ENCODE peak calls at places on chromosomes 6 and 20, in four cellular contexts. One of them, this sample, is unnamed.
A peak's percentile ranks its signal among the peaks of the same experiment; 100 is the strongest.

GRCh38 chr20:25021336-25021735 is 28.8 kb upstream of the APMAP start:
- DNase-seq in H9: no peak
- DNase-seq in IMR-90: no peak
- DNase-seq in neuronal stem cell: no peak
- DNase-seq in this sample: no peak

GRCh38 chr6:153117986-153118886 is 12.8 kb downstream of the RGS17 start:
- DNase-seq in H9: no peak
- DNase-seq in IMR-90: peak; percentile 83
- DNase-seq in neuronal stem cell: no peak
- DNase-seq in this sample: peak; percentile 75

GRCh38 chr6:39790772-39791171 is 1.4 kb upstream of the DAAM2 start:
- DNase-seq in H9: no peak
- DNase-seq in IMR-90: peak; percentile 68
- DNase-seq in neuronal stem cell: no peak
- DNase-seq in this sample: peak; percentile 79

GRCh38 chr6:117536317-117536716 is 53.8 kb downstream of the DCBLD1 start:
- DNase-seq in H9: no peak
- DNase-seq in IMR-90: peak; percentile 66
- DNase-seq in neuronal stem cell: no peak
- DNase-seq in this sample: peak; percentile 54

GRCh38 chr20:24681634-24682495 is 212.4 kb downstream of the SYNDIG1 start:
- DNase-seq in H9: no peak
- DNase-seq in IMR-90: no peak
- DNase-seq in neuronal stem cell: no peak
- DNase-seq in this sample: no peak

GRCh38 chr6:45663181-45664180 is 285.7 kb upstream of the SUPT3H start:
- DNase-seq in H9: peak; percentile 66
- DNase-seq in IMR-90: no peak
- DNase-seq in neuronal stem cell: peak; percentile 36
- DNase-seq in this sample: peak; percentile 43

GRCh38 chr6:5814116-5814515 is 192.6 kb downstream of the NRN1 start:
- DNase-seq in H9: no peak
- DNase-seq in IMR-90: no peak
- DNase-seq in neuronal stem cell: no peak
- DNase-seq in this sample: no peak

GRCh38 chr6:158567871-158568401 is 8.0 kb downstream of the TMEM181 start:
- DNase-seq in H9: no peak
- DNase-seq in IMR-90: no peak
- DNase-seq in neuronal stem cell: no peak
- DNase-seq in this sample: no peak

GRCh38 chr6:16522937-16523336 is 238.3 kb downstream of the ATXN1 start:
- DNase-seq in H9: no peak
- DNase-seq in IMR-90: no peak
- DNase-seq in neuronal stem cell: no peak
- DNase-seq in this sample: no peak

GRCh38 chr20:9829835-9830234 is 9.0 kb downstream of the PAK5 start:
- DNase-seq in H9: peak; percentile 44
- DNase-seq in IMR-90: no peak
- DNase-seq in neuronal stem cell: peak; percentile 5
- DNase-seq in this sample: no peak

GRCh38 chr20:32203556-32204484 is 3.7 kb downstream of the PLAGL2 start:
- DNase-seq in H9: no peak
- DNase-seq in IMR-90: no peak
- DNase-seq in neuronal stem cell: no peak
- DNase-seq in this sample: no peak

GRCh38 chr20:35404614-35405259 is 7.0 kb downstream of the UQCC1 start:
- DNase-seq in H9: no peak
- DNase-seq in IMR-90: no peak
- DNase-seq in neuronal stem cell: no peak
- DNase-seq in this sample: no peak

GRCh38 chr6:75128881-75129570 is 76.8 kb downstream of the COL12A1 start:
- DNase-seq in H9: no peak
- DNase-seq in IMR-90: no peak
- DNase-seq in neuronal stem cell: no peak
- DNase-seq in this sample: no peak

GRCh38 chr20:54766483-54766882 is 291.1 kb downstream of the DOK5 start:
- DNase-seq in H9: no peak
- DNase-seq in IMR-90: no peak
- DNase-seq in neuronal stem cell: no peak
- DNase-seq in this sample: no peak

GRCh38 chr6:56714982-56715456 is 72.3 kb upstream of the DST start:
- DNase-seq in H9: no peak
- DNase-seq in IMR-90: peak; percentile 92
- DNase-seq in neuronal stem cell: no peak
- DNase-seq in this sample: peak; percentile 89

GRCh38 chr20:3172933-3173581 is at the start of gene LZTS3:
- DNase-seq in H9: peak; percentile 86
- DNase-seq in IMR-90: peak; percentile 39
- DNase-seq in neuronal stem cell: peak; percentile 87
- DNase-seq in this sample: peak; percentile 74

GRCh38 chr6:12608016-12608860 is 108.3 kb upstream of the PHACTR1 start:
- DNase-seq in H9: no peak
- DNase-seq in IMR-90: peak; percentile 40
- DNase-seq in neuronal stem cell: no peak
- DNase-seq in this sample: peak; percentile 40

GRCh38 chr6:143743256-143744166 is 65.7 kb downstream of the PHACTR2 start:
- DNase-seq in H9: no peak
- DNase-seq in IMR-90: peak; percentile 45
- DNase-seq in neuronal stem cell: no peak
- DNase-seq in this sample: peak; percentile 20

GRCh38 chr20:36927704-36928103 is 23.8 kb downstream of the SAMHD1 start:
- DNase-seq in H9: no peak
- DNase-seq in IMR-90: no peak
- DNase-seq in neuronal stem cell: no peak
- DNase-seq in this sample: no peak

GRCh38 chr6:52994031-52994788 is 874 bp downstream of the GSTA4 start:
- DNase-seq in H9: no peak
- DNase-seq in IMR-90: peak; percentile 51
- DNase-seq in neuronal stem cell: peak; percentile 24
- DNase-seq in this sample: peak; percentile 57

GRCh38 chr20:14919473-14920157 is 582.2 kb upstream of the FLRT3 start:
- DNase-seq in H9: peak; percentile 89
- DNase-seq in IMR-90: no peak
- DNase-seq in neuronal stem cell: no peak
- DNase-seq in this sample: peak; percentile 1

GRCh38 chr6:122151066-122151465 is 248.4 kb upstream of the HSF2 start:
- DNase-seq in H9: no peak
- DNase-seq in IMR-90: no peak
- DNase-seq in neuronal stem cell: no peak
- DNase-seq in this sample: no peak

GRCh38 chr6:138441965-138442364 is 37.9 kb downstream of the HEBP2 start:
- DNase-seq in H9: no peak
- DNase-seq in IMR-90: no peak
- DNase-seq in neuronal stem cell: no peak
- DNase-seq in this sample: no peak

GRCh38 chr6:43009124-43009523 is 4.6 kb downstream of the MEA1 start:
- DNase-seq in H9: no peak
- DNase-seq in IMR-90: peak; percentile 27
- DNase-seq in neuronal stem cell: no peak
- DNase-seq in this sample: peak; percentile 39

GRCh38 chr6:142301421-142302391 is at the start of gene ADGRG6:
- DNase-seq in H9: peak; percentile 75
- DNase-seq in IMR-90: peak; percentile 28
- DNase-seq in neuronal stem cell: peak; percentile 57
- DNase-seq in this sample: peak; percentile 54

GRCh38 chr6:142302427-142303190 is 802 bp downstream of the ADGRG6 start:
- DNase-seq in H9: peak; percentile 33
- DNase-seq in IMR-90: peak; percentile 11
- DNase-seq in neuronal stem cell: no peak
- DNase-seq in this sample: peak; percentile 45

GRCh38 chr6:142303191-142303564 is 1.4 kb downstream of the ADGRG6 start:
- DNase-seq in H9: no peak
- DNase-seq in IMR-90: peak; percentile 14
- DNase-seq in neuronal stem cell: no peak
- DNase-seq in this sample: peak; percentile 37

GRCh38 chr6:142300302-142300701 is 1.5 kb upstream of the ADGRG6 start:
- DNase-seq in H9: no peak
- DNase-seq in IMR-90: no peak
- DNase-seq in neuronal stem cell: no peak
- DNase-seq in this sample: no peak

GRCh38 chr6:142300758-142301251 is 1.0 kb upstream of the ADGRG6 start:
- DNase-seq in H9: peak; percentile 31
- DNase-seq in IMR-90: peak; percentile 71
- DNase-seq in neuronal stem cell: peak; percentile 4
- DNase-seq in this sample: peak; percentile 72
- H3K23ac ChIP-seq in H9: no peak overlapping the region
- H3K23ac ChIP-seq in IMR-90: peak overlapping the region; percentile 85
- H3K23ac ChIP-seq in neuronal stem cell: no peak overlapping the region
- H3K23ac ChIP-seq in this sample: no peak overlapping the region

DNA sequence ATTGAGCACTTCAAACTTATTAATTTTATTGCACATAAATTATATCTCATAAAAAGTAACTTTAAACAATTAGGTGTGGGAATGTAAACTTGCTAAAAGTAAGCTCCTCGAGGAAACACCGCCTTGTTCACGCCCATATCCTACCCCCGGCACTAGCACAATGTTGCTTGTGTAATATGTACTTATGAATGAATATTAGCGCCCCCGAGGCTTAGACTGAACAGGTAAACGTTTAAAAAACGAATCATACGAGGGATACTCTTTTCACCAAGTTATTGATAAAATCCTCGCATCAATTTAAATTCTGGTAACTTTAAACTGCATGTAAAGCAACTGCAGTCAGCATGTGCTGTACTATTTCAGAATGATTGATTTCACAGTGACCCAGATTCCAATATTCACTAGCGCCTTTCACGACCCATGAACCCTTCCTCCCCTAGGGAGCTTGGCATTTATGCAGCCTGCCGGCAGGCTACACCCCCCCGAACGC is 637 bp downstream of the TFB1M start:
- DNase-seq in H9: no peak
- DNase-seq in IMR-90: no peak
- DNase-seq in neuronal stem cell: no peak
- DNase-seq in this sample: no peak
- H3K23ac ChIP-seq in H9: no peak overlapping the region
- H3K23ac ChIP-seq in IMR-90: peak overlapping the region; percentile 93
- H3K23ac ChIP-seq in neuronal stem cell: peak overlapping the region; percentile 1
- H3K23ac ChIP-seq in this sample: peak overlapping the region; percentile 95

DNA sequence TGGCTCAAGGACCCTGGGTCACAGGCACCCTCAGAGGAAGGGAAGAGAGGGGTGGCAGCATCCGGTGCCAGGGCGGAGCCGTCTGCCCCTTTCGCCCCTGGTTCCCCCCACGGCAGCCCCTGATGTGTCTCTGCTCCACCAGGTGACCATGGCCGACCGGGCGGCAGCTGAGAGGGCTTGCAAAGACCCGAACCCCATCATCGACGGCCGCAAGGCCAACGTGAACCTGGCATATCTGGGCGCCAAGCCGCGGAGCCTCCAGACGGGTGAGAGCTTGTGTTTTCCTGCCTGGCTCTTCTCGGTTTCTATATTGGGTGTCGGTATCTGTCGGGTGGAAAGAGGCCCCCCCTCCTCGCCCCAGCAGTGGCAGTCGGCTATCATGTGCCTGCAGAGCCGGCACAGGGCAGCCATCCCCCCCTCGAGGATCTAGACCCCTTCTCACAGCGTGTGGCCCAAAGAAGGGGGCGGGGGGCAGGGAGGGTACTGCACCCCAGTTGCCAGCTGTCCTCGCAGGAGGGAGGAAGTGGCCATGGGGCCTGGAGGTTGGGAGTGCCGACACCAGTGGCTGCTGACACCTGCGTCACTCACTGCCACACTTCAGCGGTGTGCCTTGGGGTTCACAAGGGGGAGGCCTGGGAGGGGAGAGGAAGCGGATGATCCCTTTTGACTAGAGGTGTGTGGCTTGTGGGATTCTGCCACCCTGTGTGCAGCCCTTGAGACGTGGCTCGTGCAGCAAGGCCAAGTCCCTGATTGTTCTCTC is 1.5 kb downstream of the RBM38 start:
- DNase-seq in H9: no peak
- DNase-seq in IMR-90: no peak
- DNase-seq in neuronal stem cell: no peak
- DNase-seq in this sample: no peak
- H3K23ac ChIP-seq in H9: no peak overlapping the region
- H3K23ac ChIP-seq in IMR-90: no peak overlapping the region
- H3K23ac ChIP-seq in neuronal stem cell: peak overlapping the region; percentile 70
- H3K23ac ChIP-seq in this sample: no peak overlapping the region

GRCh38 chr6:50819906-50820589 is 1.4 kb downstream of the TFAP2B start:
- DNase-seq in H9: peak; percentile 58
- DNase-seq in IMR-90: no peak
- DNase-seq in neuronal stem cell: no peak
- DNase-seq in this sample: no peak

GRCh38 chr6:50818673-50819072 is at the start of gene TFAP2B:
- DNase-seq in H9: no peak
- DNase-seq in IMR-90: no peak
- DNase-seq in neuronal stem cell: no peak
- DNase-seq in this sample: no peak

GRCh38 chr6:50817638-50817950 is 1.1 kb upstream of the TFAP2B start:
- DNase-seq in H9: no peak
- DNase-seq in IMR-90: no peak
- DNase-seq in neuronal stem cell: no peak
- DNase-seq in this sample: no peak

GRCh38 chr6:50820590-50821234 is 2.0 kb downstream of the TFAP2B start:
- DNase-seq in H9: no peak
- DNase-seq in IMR-90: no peak
- DNase-seq in neuronal stem cell: no peak
- DNase-seq in this sample: no peak

GRCh38 chr6:50819527-50819905 is 845 bp downstream of the TFAP2B start:
- DNase-seq in H9: no peak
- DNase-seq in IMR-90: no peak
- DNase-seq in neuronal stem cell: no peak
- DNase-seq in this sample: peak; percentile 1
- H3K23ac ChIP-seq in H9: no peak overlapping the region
- H3K23ac ChIP-seq in IMR-90: no peak overlapping the region
- H3K23ac ChIP-seq in neuronal stem cell: peak overlapping the region; percentile 61
- H3K23ac ChIP-seq in this sample: no peak overlapping the region

GRCh38 chr20:6769953-6770831 is 2.7 kb downstream of the BMP2 start:
- DNase-seq in H9: peak; percentile 65
- DNase-seq in IMR-90: no peak
- DNase-seq in neuronal stem cell: peak; percentile 42
- DNase-seq in this sample: peak; percentile 67
- H3K23ac ChIP-seq in H9: no peak overlapping the region
- H3K23ac ChIP-seq in IMR-90: peak overlapping the region; percentile 62
- H3K23ac ChIP-seq in neuronal stem cell: no peak overlapping the region
- H3K23ac ChIP-seq in this sample: peak overlapping the region; percentile 83

GRCh38 chr6:114039835-114040234 is 68.9 kb upstream of the HDAC2 start:
- DNase-seq in H9: no peak
- DNase-seq in IMR-90: no peak
- DNase-seq in neuronal stem cell: no peak
- DNase-seq in this sample: no peak
- H3K23ac ChIP-seq in H9: no peak overlapping the region
- H3K23ac ChIP-seq in IMR-90: no peak overlapping the region
- H3K23ac ChIP-seq in neuronal stem cell: no peak overlapping the region
- H3K23ac ChIP-seq in this sample: no peak overlapping the region

This sample was measured in mesenchymal stem cell.